ENCODE peak calls at places on chromosomes 1 and 21, in eight cellular contexts. E is NCI-H345; I is activated naive CD4-positive, alpha-beta T cell treated with anti-CD3 and anti-CD28 coated beads, Interleukin-2, amount 50 U/mL, for 72 hours; N is GM23248; Z is T-helper 1 cell; L is BE2C; B is psoas muscle; R is mesenteric fat pad. F is an unnamed sample.

GRCh38 chr1:48236716-48237470 is 14.4 kb downstream of the SLC5A9 start:
- DNase-seq in E (peak), I (peak), N (peak), Z (peak), L (no peak), B (no peak), R (no peak), F (no peak)

GRCh38 chr1:216045400-216045799 is 377.8 kb downstream of the USH2A start:
- DNase-seq in E (no peak), I (no peak), N (peak), Z (no peak), L (no peak), B (no peak), R (no peak), F (no peak)

GRCh38 chr1:53293123-53293522 is 34.7 kb downstream of the LRP8 start:
- DNase-seq in E (no peak), I (no peak), N (peak), Z (no peak), L (no peak), B (no peak), R (no peak), F (no peak)

GRCh38 chr1:31505884-31506497 is 70.3 kb upstream of the TINAGL1 start:
- DNase-seq in E (no peak), I (no peak), N (peak), Z (peak), L (no peak), B (no peak), R (no peak), F (no peak)

GRCh38 chr1:241447056-241447649 is 72.4 kb downstream of the FH start:
- DNase-seq in E (no peak), I (no peak), N (no peak), Z (no peak), L (no peak), B (no peak), R (no peak), F (no peak)

GRCh38 chr1:41611932-41612450 is 127.5 kb upstream of the EDN2 start:
- DNase-seq in E (no peak), I (no peak), N (no peak), Z (no peak), L (no peak), B (no peak), R (peak), F (no peak)

GRCh38 chr1:3787347-3787710 is 9.0 kb downstream of the LRRC47 start:
- DNase-seq in E (no peak), I (peak), N (no peak), Z (peak), L (no peak), B (no peak), R (no peak), F (no peak)

GRCh38 chr1:43836267-43836951 is 97.2 kb upstream of the ARTN start:
- DNase-seq in E (peak), I (no peak), N (no peak), Z (peak), L (peak), B (peak), R (no peak), F (no peak)

GRCh38 chr1:156421062-156421938 is 52.3 kb downstream of the RHBG start:
- DNase-seq in E (peak), I (no peak), N (peak), Z (peak), L (peak), B (peak), R (peak), F (peak)

GRCh38 chr1:160877221-160877620 is 7.8 kb downstream of the ITLN1 start:
- DNase-seq in E (no peak), I (no peak), N (no peak), Z (peak), L (no peak), B (no peak), R (no peak), F (no peak)

GRCh38 chr21:44428281-44428942 is 26.9 kb upstream of the LRRC3 start:
- DNase-seq in E (peak), I (peak), N (peak), Z (peak), L (no peak), B (peak), R (peak), F (no peak)

GRCh38 chr1:37940299-37940947 is 6.4 kb downstream of the INPP5B start:
- DNase-seq in E (peak), I (no peak), N (no peak), Z (no peak), L (no peak), B (no peak), R (no peak), F (no peak)

GRCh38 chr21:31490471-31490870 is 146.4 kb upstream of the TIAM1 start:
- DNase-seq in E (no peak), I (no peak), N (no peak), Z (no peak), L (peak), B (no peak), R (no peak), F (no peak)

GRCh38 chr1:161258439-161259386 is at the start of gene PCP4L1:
- DNase-seq in E (peak), I (no peak), N (peak), Z (peak), L (peak), B (peak), R (no peak), F (peak)

GRCh38 chr1:114468710-114469468 is 42.1 kb downstream of the TRIM33 start:
- DNase-seq in E (no peak), I (no peak), N (peak), Z (peak), L (no peak), B (no peak), R (no peak), F (no peak)

GRCh38 chr21:26388731-26389231 is 184.3 kb downstream of the CYYR1 start:
- DNase-seq in E (no peak), I (no peak), N (peak), Z (no peak), L (peak), B (no peak), R (no peak), F (no peak)

GRCh38 chr1:181152892-181153633 is 64.6 kb downstream of the IER5 start:
- DNase-seq in E (no peak), I (peak), N (peak), Z (no peak), L (peak), B (peak), R (no peak), F (no peak)

GRCh38 chr1:109240158-109241152 is 8.9 kb upstream of the CELSR2 start:
- DNase-seq in E (peak), I (no peak), N (peak), Z (no peak), L (peak), B (peak), R (no peak), F (peak)

GRCh38 chr1:221723918-221724263 is 18.0 kb downstream of the DUSP10 start:
- DNase-seq in E (no peak), I (no peak), N (no peak), Z (no peak), L (no peak), B (no peak), R (no peak), F (no peak)

GRCh38 chr1:43015269-43015668 is 56.6 kb upstream of the SLC2A1 start:
- DNase-seq in E (no peak), I (no peak), N (no peak), Z (no peak), L (no peak), B (no peak), R (no peak), F (no peak)

GRCh38 chr1:11645670-11646265 is 8.5 kb downstream of the FBXO2 start:
- DNase-seq in E (peak), I (peak), N (peak), Z (peak), L (peak), B (peak), R (no peak), F (peak)

GRCh38 chr1:15038232-15039016 is 115.1 kb upstream of the TMEM51 start:
- DNase-seq in E (peak), I (no peak), N (peak), Z (peak), L (peak), B (no peak), R (no peak), F (no peak)

GRCh38 chr1:25622526-25622925 is 5.9 kb downstream of the MAN1C1 start:
- DNase-seq in E (no peak), I (no peak), N (no peak), Z (no peak), L (no peak), B (no peak), R (no peak), F (no peak)